ENCODE peak calls at places on chromosomes 2 and 18, in ten cellular contexts. A, N, E, S, J, Z, X, B, T and G are unnamed samples.

GRCh38 chr2:240999001-240999791 is 778 bp downstream of the SNED1 start:
- DNase-seq in A (peak; percentile 42), N (no peak), E (peak; percentile 40), S (no peak), J (no peak), Z (no peak), X (no peak), B (peak; percentile 80), T (no peak), G (peak; percentile 25)

GRCh38 chr2:205403244-205403845 is 279.0 kb upstream of the NRP2 start:
- DNase-seq in A (no peak), N (no peak), E (no peak), S (no peak), J (no peak), Z (no peak), X (no peak), B (no peak), T (no peak), G (no peak)

GRCh38 chr2:236607471-236608307 is 38.1 kb downstream of the ACKR3 start:
- DNase-seq in A (no peak), N (peak; percentile 11), E (no peak), S (peak; percentile 26), J (no peak), Z (no peak), X (peak; percentile 89), B (no peak), T (no peak), G (no peak)

GRCh38 chr2:28332696-28333095 is 60.0 kb upstream of the FOSL2 start:
- DNase-seq in A (no peak), N (no peak), E (no peak), S (no peak), J (no peak), Z (no peak), X (no peak), B (peak; percentile 75), T (no peak), G (no peak)

GRCh38 chr2:234178309-234179030 is 128.0 kb downstream of the SPP2 start:
- DNase-seq in A (no peak), N (peak; percentile 77), E (no peak), S (no peak), J (no peak), Z (no peak), X (no peak), B (no peak), T (no peak), G (no peak)

GRCh38 chr2:46363535-46364170 is 66.4 kb downstream of the EPAS1 start:
- DNase-seq in A (no peak), N (no peak), E (no peak), S (no peak), J (no peak), Z (no peak), X (peak; percentile 34), B (no peak), T (no peak), G (no peak)

GRCh38 chr2:86251840-86252266 is 52.6 kb downstream of the MRPL35 start:
- DNase-seq in A (no peak), N (no peak), E (no peak), S (no peak), J (no peak), Z (no peak), X (peak; percentile 15), B (no peak), T (no peak), G (no peak)

GRCh38 chr2:69386376-69386775 is 651 bp downstream of the GFPT1 start:
- DNase-seq in A (no peak), N (no peak), E (no peak), S (no peak), J (no peak), Z (no peak), X (no peak), B (no peak), T (no peak), G (no peak)

GRCh38 chr18:33578371-33579146 is 540 bp downstream of the ASXL3 start:
- DNase-seq in A (peak; percentile 45), N (no peak), E (peak; percentile 23), S (no peak), J (peak; percentile 15), Z (peak; percentile 15), X (peak; percentile 43), B (peak; percentile 57), T (peak; percentile 58), G (peak; percentile 20)
- H3K27ac ChIP-seq in A (peak overlapping the region; percentile 62), N (no peak overlapping the region), E (peak overlapping the region; percentile 81), S (no peak overlapping the region), J (no peak overlapping the region), Z (peak overlapping the region; percentile 65), X (peak overlapping the region; percentile 70), B (no peak overlapping the region), T (peak overlapping the region; percentile 70), G (peak overlapping the region; percentile 82)

DNA sequence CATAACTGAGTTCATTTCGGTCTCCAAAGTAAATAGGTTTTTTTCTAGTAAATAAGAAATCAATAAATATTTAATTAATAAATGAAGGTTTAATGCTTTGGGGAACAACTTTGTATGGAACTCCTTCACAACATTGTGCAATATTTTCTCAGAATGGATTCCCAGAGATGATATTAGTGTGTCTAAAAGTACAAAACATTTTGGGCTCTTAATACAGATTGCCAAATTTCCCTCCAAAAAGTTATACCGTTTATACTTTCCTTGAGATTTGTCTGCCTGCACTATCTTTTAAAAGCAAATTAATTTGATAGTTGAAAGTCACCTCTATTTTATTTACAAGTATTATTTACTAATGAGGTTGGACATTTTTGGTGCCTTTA is 151.8 kb downstream of the FAM161A start:
- DNase-seq in A (no peak), N (no peak), E (no peak), S (no peak), J (no peak), Z (no peak), X (no peak), B (no peak), T (no peak), G (no peak)
- H3K27ac ChIP-seq in A (no peak overlapping the region), N (no peak overlapping the region), E (no peak overlapping the region), S (no peak overlapping the region), J (no peak overlapping the region), Z (no peak overlapping the region), X (no peak overlapping the region), B (no peak overlapping the region), T (no peak overlapping the region), G (no peak overlapping the region)

GRCh38 chr2:98253461-98254073 is 92.7 kb upstream of the CNGA3 start:
- DNase-seq in A (no peak), N (no peak), E (no peak), S (no peak), J (no peak), Z (no peak), X (peak; percentile 7), B (no peak), T (no peak), G (peak; percentile 18)
- H3K27ac ChIP-seq in A (no peak overlapping the region), N (no peak overlapping the region), E (no peak overlapping the region), S (no peak overlapping the region), J (no peak overlapping the region), Z (peak overlapping the region; percentile 40), X (no peak overlapping the region), B (no peak overlapping the region), T (no peak overlapping the region), G (no peak overlapping the region)

GRCh38 chr2:142975239-142975638 is 97.8 kb downstream of the KYNU start:
- DNase-seq in A (no peak), N (no peak), E (no peak), S (no peak), J (no peak), Z (no peak), X (no peak), B (no peak), T (no peak), G (no peak)
- H3K27ac ChIP-seq in A (no peak overlapping the region), N (peak overlapping the region; percentile 77), E (no peak overlapping the region), S (no peak overlapping the region), J (no peak overlapping the region), Z (no peak overlapping the region), X (no peak overlapping the region), B (no peak overlapping the region), T (no peak overlapping the region), G (no peak overlapping the region)

GRCh38 chr2:191451116-191451515 is 205.9 kb downstream of the MYO1B start:
- DNase-seq in A (no peak), N (no peak), E (no peak), S (no peak), J (no peak), Z (no peak), X (no peak), B (no peak), T (no peak), G (no peak)

GRCh38 chr2:191443446-191443845 is 198.2 kb downstream of the MYO1B start:
- DNase-seq in A (no peak), N (no peak), E (no peak), S (no peak), J (no peak), Z (no peak), X (no peak), B (no peak), T (no peak), G (no peak)

GRCh38 chr2:191441761-191442160 is 196.6 kb downstream of the MYO1B start:
- DNase-seq in A (peak; percentile 33), N (no peak), E (peak; percentile 23), S (no peak), J (peak; percentile 14), Z (no peak), X (peak; percentile 76), B (peak; percentile 55), T (no peak), G (peak; percentile 33)

DNA sequence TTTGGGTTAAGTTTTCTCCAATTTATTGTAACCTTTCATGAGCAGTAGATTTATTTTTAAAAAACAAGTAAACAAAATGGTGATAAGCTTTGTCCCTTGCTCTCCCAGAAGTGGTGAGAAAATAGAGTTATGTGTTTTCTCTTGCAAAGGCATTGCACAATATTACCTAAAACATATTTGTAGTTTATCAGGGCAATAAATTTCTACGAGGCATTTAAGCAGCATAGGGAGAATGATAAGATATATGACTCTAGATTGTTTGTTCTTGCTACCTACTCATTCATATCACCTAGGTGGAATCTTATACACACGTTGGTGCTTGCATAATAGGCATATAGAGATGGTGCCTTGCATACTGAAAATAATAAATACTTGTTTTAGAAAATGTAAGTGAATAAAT is 201.7 kb downstream of the MYO1B start:
- DNase-seq in A (no peak), N (no peak), E (no peak), S (no peak), J (no peak), Z (no peak), X (no peak), B (no peak), T (no peak), G (no peak)
- H3K27ac ChIP-seq in A (no peak overlapping the region), N (no peak overlapping the region), E (no peak overlapping the region), S (no peak overlapping the region), J (no peak overlapping the region), Z (no peak overlapping the region), X (no peak overlapping the region), B (no peak overlapping the region), T (no peak overlapping the region), G (no peak overlapping the region)

GRCh38 chr2:66571873-66572272 is 136.9 kb downstream of the MEIS1 start:
- DNase-seq in A (no peak), N (no peak), E (no peak), S (no peak), J (no peak), Z (no peak), X (no peak), B (no peak), T (no peak), G (no peak)
- H3K27ac ChIP-seq in A (no peak overlapping the region), N (no peak overlapping the region), E (no peak overlapping the region), S (no peak overlapping the region), J (no peak overlapping the region), Z (no peak overlapping the region), X (no peak overlapping the region), B (no peak overlapping the region), T (no peak overlapping the region), G (no peak overlapping the region)

DNA sequence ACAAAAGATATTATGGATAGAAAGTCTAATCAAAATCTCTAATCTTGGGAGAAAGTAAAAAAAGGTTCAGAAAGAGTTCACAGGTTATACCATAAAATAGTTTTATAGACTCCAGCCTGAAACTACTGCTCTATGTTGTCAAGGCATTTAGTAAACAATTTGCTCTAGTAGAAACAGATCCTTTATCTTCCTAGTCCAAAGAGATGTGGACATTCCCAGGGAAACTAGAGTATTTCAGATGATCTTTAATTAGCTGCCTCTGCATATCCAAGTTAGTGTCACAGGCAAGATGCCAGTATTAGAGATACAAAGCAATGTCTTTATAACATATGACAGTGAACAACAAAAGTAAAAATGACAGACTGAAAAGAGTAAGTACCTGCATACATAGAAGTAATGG is 708.6 kb downstream of the CCDC85A start:
- DNase-seq in A (no peak), N (no peak), E (no peak), S (no peak), J (no peak), Z (no peak), X (no peak), B (no peak), T (no peak), G (no peak)
- H3K27ac ChIP-seq in A (no peak overlapping the region), N (no peak overlapping the region), E (no peak overlapping the region), S (no peak overlapping the region), J (no peak overlapping the region), Z (no peak overlapping the region), X (no peak overlapping the region), B (no peak overlapping the region), T (no peak overlapping the region), G (no peak overlapping the region)